ENCODE peak calls at places on chromosomes 16 and 17, in four cellular contexts. S is left ventricle myocardium inferior, N is WERI-Rb-1, D is mammary epithelial cell. E is an unnamed sample.
A peak's percentile ranks its signal among the peaks of the same experiment; 100 is the strongest.

GRCh38 chr17:54902611-54903010 is 2.0 kb downstream of the TOM1L1 start:
- DNase-seq in S (no peak), N (no peak), D (no peak), E (no peak)

GRCh38 chr17:83014297-83014696 is 65.1 kb upstream of the METRNL start:
- DNase-seq in S (no peak), N (no peak), D (no peak), E (no peak)

GRCh38 chr17:37476431-37477130 is 13.1 kb upstream of the DUSP14 start:
- DNase-seq in S (peak; percentile 22), N (peak; percentile 20), D (peak; percentile 75), E (peak; percentile 70)

GRCh38 chr16:4505356-4506153 is 29.4 kb downstream of the HMOX2 start:
- DNase-seq in S (no peak), N (no peak), D (no peak), E (no peak)

GRCh38 chr17:35731239-35731931 is at the start of gene RASL10B:
- DNase-seq in S (peak; percentile 60), N (peak; percentile 82), D (no peak), E (peak; percentile 73)

GRCh38 chr17:36534117-36534880 is at the start of gene MYO19:
- DNase-seq in S (peak; percentile 62), N (peak; percentile 83), D (peak; percentile 96), E (peak; percentile 84)

GRCh38 chr16:89484923-89485679 is 5.3 kb downstream of the ANKRD11 start:
- DNase-seq in S (no peak), N (no peak), D (no peak), E (no peak)

GRCh38 chr16:83878838-83879237 is 20.1 kb upstream of the MLYCD start:
- DNase-seq in S (no peak), N (no peak), D (peak; percentile 35), E (peak; percentile 75)

GRCh38 chr16:82344157-82344556 is 174.1 kb upstream of the MPHOSPH6 start:
- DNase-seq in S (no peak), N (peak; percentile 7), D (no peak), E (peak; percentile 24)

GRCh38 chr16:67021321-67021720 is 7.6 kb upstream of the CBFB start:
- DNase-seq in S (no peak), N (peak; percentile 5), D (no peak), E (no peak)

GRCh38 chr16:47604306-47604705 is 143.2 kb downstream of the PHKB start:
- DNase-seq in S (no peak), N (no peak), D (no peak), E (peak; percentile 9)

GRCh38 chr16:10669791-10670190 is 24.9 kb downstream of the TEKT5 start:
- DNase-seq in S (no peak), N (no peak), D (no peak), E (no peak)

GRCh38 chr16:47310792-47311211 is 150.1 kb downstream of the ITFG1 start:
- DNase-seq in S (no peak), N (no peak), D (no peak), E (no peak)

GRCh38 chr16:3832669-3833068 is 47.8 kb downstream of the CREBBP start:
- DNase-seq in S (no peak), N (no peak), D (no peak), E (peak; percentile 46)

GRCh38 chr16:22206847-22207714 is 1.0 kb downstream of the EEF2K start:
- DNase-seq in S (peak; percentile 89), N (peak; percentile 88), D (peak; percentile 58), E (peak; percentile 87)

GRCh38 chr16:85682516-85682915 is 6.2 kb downstream of the GINS2 start:
- DNase-seq in S (no peak), N (no peak), D (no peak), E (no peak)

GRCh38 chr16:88618956-88619667 is 19.3 kb upstream of the IL17C start:
- DNase-seq in S (no peak), N (no peak), D (no peak), E (no peak)

GRCh38 chr17:3448059-3448630 is 14.5 kb upstream of the OR1E2 start:
- DNase-seq in S (no peak), N (no peak), D (no peak), E (no peak)

GRCh38 chr16:8577678-8578304 is 12.5 kb downstream of the TMEM114 start:
- DNase-seq in S (no peak), N (no peak), D (no peak), E (no peak)
- H3K4me3 ChIP-seq in S (no peak overlapping the region), N (no peak overlapping the region), D (no peak overlapping the region), E (no peak overlapping the region)

GRCh38 chr16:69871708-69872107 is 79.4 kb upstream of the CLEC18A start:
- DNase-seq in S (no peak), N (no peak), D (no peak), E (no peak)
- H3K27ac ChIP-seq in S (no peak overlapping the region), N (no peak overlapping the region), D (no peak overlapping the region), E (no peak overlapping the region)

GRCh38 chr17:74574489-74575142 is 7.3 kb upstream of the CD300H start:
- DNase-seq in S (no peak), N (no peak), D (no peak), E (no peak)
- H3K4me3 ChIP-seq in S (no peak overlapping the region), N (no peak overlapping the region), D (no peak overlapping the region), E (no peak overlapping the region)

GRCh38 chr17:63634163-63634562 is 11.9 kb downstream of the MAP3K3 start:
- DNase-seq in S (no peak), N (no peak), D (no peak), E (no peak)

GRCh38 chr17:63633742-63634141 is 11.5 kb downstream of the MAP3K3 start:
- DNase-seq in S (no peak), N (no peak), D (no peak), E (no peak)

GRCh38 chr17:63635313-63635712 is 13.1 kb downstream of the MAP3K3 start:
- DNase-seq in S (no peak), N (no peak), D (no peak), E (no peak)

GRCh38 chr17:63634816-63635215 is 12.6 kb downstream of the MAP3K3 start:
- DNase-seq in S (no peak), N (no peak), D (no peak), E (no peak)

GRCh38 chr17:63635787-63636186 is 13.6 kb downstream of the MAP3K3 start:
- DNase-seq in S (no peak), N (no peak), D (no peak), E (no peak)
- H3K27ac ChIP-seq in S (peak overlapping the region; percentile 61), N (no peak overlapping the region), D (no peak overlapping the region), E (no peak overlapping the region)

GRCh38 chr17:73365934-73366623 is 54.3 kb upstream of the CDC42EP4 start:
- DNase-seq in S (peak; percentile 72), N (peak; percentile 84), D (no peak), E (peak; percentile 17)

GRCh38 chr17:73369126-73369525 is 57.3 kb upstream of the CDC42EP4 start:
- DNase-seq in S (peak; percentile 63), N (peak; percentile 87), D (no peak), E (no peak)

GRCh38 chr17:73365203-73365933 is 53.6 kb upstream of the CDC42EP4 start:
- DNase-seq in S (peak; percentile 35), N (no peak), D (no peak), E (peak; percentile 17)

GRCh38 chr17:73371285-73371684 is 59.5 kb upstream of the CDC42EP4 start:
- DNase-seq in S (no peak), N (no peak), D (peak; percentile 71), E (peak; percentile 94)

GRCh38 chr17:73368085-73368631 is 56.4 kb upstream of the CDC42EP4 start:
- DNase-seq in S (no peak), N (no peak), D (no peak), E (no peak)
- H3K4me3 ChIP-seq in S (no peak overlapping the region), N (no peak overlapping the region), D (no peak overlapping the region), E (no peak overlapping the region)

GRCh38 chr17:31788571-31788946 is 70.5 kb downstream of the COPRS start:
- DNase-seq in S (no peak), N (no peak), D (no peak), E (no peak)

GRCh38 chr17:31787082-31787481 is 72.0 kb downstream of the COPRS start:
- DNase-seq in S (no peak), N (no peak), D (no peak), E (no peak)

GRCh38 chr17:31789707-31790505 is 69.1 kb downstream of the COPRS start:
- DNase-seq in S (no peak), N (no peak), D (no peak), E (no peak)

GRCh38 chr17:31788956-31789355 is 70.1 kb downstream of the COPRS start:
- DNase-seq in S (no peak), N (no peak), D (no peak), E (peak; percentile 68)

GRCh38 chr17:31787857-31788570 is 71.0 kb downstream of the COPRS start:
- DNase-seq in S (no peak), N (no peak), D (peak; percentile 98), E (peak; percentile 96)
- H3K27ac ChIP-seq in S (no peak overlapping the region), N (no peak overlapping the region), D (peak overlapping the region; percentile 86), E (peak overlapping the region; percentile 70)

GRCh38 chr16:80776856-80777255 is 27.5 kb downstream of the CDYL2 start:
- DNase-seq in S (no peak), N (no peak), D (no peak), E (no peak)
- H3K4me3 ChIP-seq in S (no peak overlapping the region), N (no peak overlapping the region), D (no peak overlapping the region), E (no peak overlapping the region)

E was measured in GM23248.